ENCODE peak calls at places on chromosomes 3 and 15, in five cellular contexts. One of them, this sample, is unnamed.

GRCh38 chr15:100115711-100116090 is 226.1 kb downstream of the ADAMTS17 start:
- DNase-seq in ovary: no peak
- DNase-seq in sigmoid colon: no peak
- DNase-seq in K562: no peak
- DNase-seq in upper lobe of left lung: no peak
- DNase-seq in this sample: no peak

GRCh38 chr15:39598186-39598850 is 17.4 kb downstream of the THBS1 start:
- DNase-seq in ovary: no peak
- DNase-seq in sigmoid colon: no peak
- DNase-seq in K562: no peak
- DNase-seq in upper lobe of left lung: no peak
- DNase-seq in this sample: no peak

GRCh38 chr3:9749333-9749662 is 454 bp upstream of the OGG1 start:
- DNase-seq in ovary: no peak
- DNase-seq in sigmoid colon: peak; percentile 76
- DNase-seq in K562: no peak
- DNase-seq in upper lobe of left lung: peak; percentile 87
- DNase-seq in this sample: no peak

GRCh38 chr15:90320885-90321278 is 31.2 kb upstream of the ZNF774 start:
- DNase-seq in ovary: no peak
- DNase-seq in sigmoid colon: no peak
- DNase-seq in K562: no peak
- DNase-seq in upper lobe of left lung: no peak
- DNase-seq in this sample: no peak

GRCh38 chr3:38477057-38477820 is 18.9 kb upstream of the EXOG start:
- DNase-seq in ovary: no peak
- DNase-seq in sigmoid colon: no peak
- DNase-seq in K562: no peak
- DNase-seq in upper lobe of left lung: peak; percentile 63
- DNase-seq in this sample: peak; percentile 77

GRCh38 chr3:76561494-76562242 is 478.2 kb upstream of the ROBO2 start:
- DNase-seq in ovary: no peak
- DNase-seq in sigmoid colon: no peak
- DNase-seq in K562: no peak
- DNase-seq in upper lobe of left lung: no peak
- DNase-seq in this sample: no peak

GRCh38 chr15:59002418-59002859 is 15.0 kb downstream of the RNF111 start:
- DNase-seq in ovary: no peak
- DNase-seq in sigmoid colon: no peak
- DNase-seq in K562: no peak
- DNase-seq in upper lobe of left lung: no peak
- DNase-seq in this sample: no peak

GRCh38 chr3:12948891-12949711 is 107.7 kb upstream of the RPL32 start:
- DNase-seq in ovary: no peak
- DNase-seq in sigmoid colon: no peak
- DNase-seq in K562: no peak
- DNase-seq in upper lobe of left lung: no peak
- DNase-seq in this sample: no peak

GRCh38 chr3:138567403-138567802 is 26.7 kb downstream of the CEP70 start:
- DNase-seq in ovary: no peak
- DNase-seq in sigmoid colon: no peak
- DNase-seq in K562: no peak
- DNase-seq in upper lobe of left lung: no peak
- DNase-seq in this sample: no peak

GRCh38 chr3:97961276-97961623 is 11.0 kb downstream of the RIOX2 start:
- DNase-seq in ovary: no peak
- DNase-seq in sigmoid colon: no peak
- DNase-seq in K562: no peak
- DNase-seq in upper lobe of left lung: no peak
- DNase-seq in this sample: no peak

GRCh38 chr15:37262922-37263608 is 162.7 kb upstream of the MEIS2 start:
- DNase-seq in ovary: no peak
- DNase-seq in sigmoid colon: no peak
- DNase-seq in K562: no peak
- DNase-seq in upper lobe of left lung: no peak
- DNase-seq in this sample: no peak

GRCh38 chr3:100982710-100983109 is 10.5 kb downstream of the ABI3BP start:
- DNase-seq in ovary: peak; percentile 66
- DNase-seq in sigmoid colon: peak; percentile 85
- DNase-seq in K562: no peak
- DNase-seq in upper lobe of left lung: no peak
- DNase-seq in this sample: no peak

GRCh38 chr3:192940129-192940528 is 22.5 kb upstream of the MB21D2 start:
- DNase-seq in ovary: no peak
- DNase-seq in sigmoid colon: no peak
- DNase-seq in K562: no peak
- DNase-seq in upper lobe of left lung: no peak
- DNase-seq in this sample: no peak

GRCh38 chr3:165778891-165779290 is 58.3 kb downstream of the BCHE start:
- DNase-seq in ovary: no peak
- DNase-seq in sigmoid colon: no peak
- DNase-seq in K562: no peak
- DNase-seq in upper lobe of left lung: no peak
- DNase-seq in this sample: no peak

GRCh38 chr15:41115088-41115651 is 910 bp downstream of the INO80 start:
- DNase-seq in ovary: no peak
- DNase-seq in sigmoid colon: no peak
- DNase-seq in K562: peak; percentile 22
- DNase-seq in upper lobe of left lung: no peak
- DNase-seq in this sample: no peak

GRCh38 chr15:41121951-41122350 is 5.9 kb upstream of the INO80 start:
- DNase-seq in ovary: no peak
- DNase-seq in sigmoid colon: no peak
- DNase-seq in K562: no peak
- DNase-seq in upper lobe of left lung: no peak
- DNase-seq in this sample: no peak

GRCh38 chr15:41116872-41117242 is 777 bp upstream of the INO80 start:
- DNase-seq in ovary: no peak
- DNase-seq in sigmoid colon: no peak
- DNase-seq in K562: no peak
- DNase-seq in upper lobe of left lung: no peak
- DNase-seq in this sample: no peak

GRCh38 chr15:41115652-41116115 is 396 bp downstream of the INO80 start:
- DNase-seq in ovary: no peak
- DNase-seq in sigmoid colon: no peak
- DNase-seq in K562: peak; percentile 91
- DNase-seq in upper lobe of left lung: peak; percentile 95
- DNase-seq in this sample: no peak

DNA sequence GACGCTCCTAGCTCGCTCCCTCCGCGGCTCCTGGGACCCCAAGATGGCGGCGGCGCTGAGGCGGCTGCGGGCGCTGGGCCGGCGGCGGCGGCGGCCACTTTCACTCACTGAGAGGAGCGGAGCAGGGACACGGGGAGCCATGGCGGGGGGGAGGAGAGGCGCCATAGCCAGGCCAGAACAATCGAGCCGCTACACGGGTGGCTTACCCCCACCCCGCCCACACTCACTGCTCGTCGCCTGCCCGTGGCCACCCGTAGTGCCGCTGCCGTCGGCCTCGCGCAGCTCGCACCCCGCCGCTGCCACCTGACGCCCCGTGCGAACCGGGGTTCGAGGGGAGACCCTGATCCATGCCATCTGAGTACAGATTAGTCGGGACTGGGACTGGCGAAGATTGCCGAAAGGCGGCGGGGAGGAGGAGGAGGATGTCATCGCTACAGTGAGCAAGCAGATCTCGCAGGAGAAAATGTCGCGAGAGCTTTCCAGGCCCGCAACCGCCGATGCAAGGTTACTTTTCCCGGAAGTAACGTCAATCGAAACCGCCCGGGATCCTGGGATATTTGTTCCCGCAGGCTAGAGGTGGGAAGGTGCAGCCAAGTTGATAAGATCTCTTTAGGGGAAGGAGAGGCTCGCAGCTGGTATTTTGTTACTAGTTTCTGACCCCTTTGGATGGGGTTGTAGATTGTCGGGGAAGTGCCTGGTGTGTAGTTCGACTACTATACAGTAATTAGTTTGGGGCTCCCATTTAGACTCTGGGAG is at the start of gene INO80:
- DNase-seq in ovary: peak; percentile 97
- DNase-seq in sigmoid colon: peak; percentile 99
- DNase-seq in K562: peak; percentile 88
- DNase-seq in upper lobe of left lung: no peak
- DNase-seq in this sample: peak; percentile 99
- TF ChIP-seq POLR2A in ovary: peak; percentile 56
- TF ChIP-seq POLR2A in sigmoid colon: peak; percentile 90
- TF ChIP-seq POLR2A in K562: peak; percentile 88
- TF ChIP-seq POLR2A in upper lobe of left lung: peak; percentile 41
- TF ChIP-seq POLR2A in this sample: no peak

GRCh38 chr3:30613135-30613825 is 6.9 kb downstream of the TGFBR2 start:
- DNase-seq in ovary: no peak
- DNase-seq in sigmoid colon: no peak
- DNase-seq in K562: no peak
- DNase-seq in upper lobe of left lung: no peak
- DNase-seq in this sample: no peak

GRCh38 chr3:30612422-30613134 is 6.2 kb downstream of the TGFBR2 start:
- DNase-seq in ovary: no peak
- DNase-seq in sigmoid colon: no peak
- DNase-seq in K562: no peak
- DNase-seq in upper lobe of left lung: no peak
- DNase-seq in this sample: no peak

GRCh38 chr3:30610702-30611410 is 4.5 kb downstream of the TGFBR2 start:
- DNase-seq in ovary: no peak
- DNase-seq in sigmoid colon: no peak
- DNase-seq in K562: no peak
- DNase-seq in upper lobe of left lung: no peak
- DNase-seq in this sample: no peak

GRCh38 chr3:30609930-30610701 is 3.7 kb downstream of the TGFBR2 start:
- DNase-seq in ovary: no peak
- DNase-seq in sigmoid colon: no peak
- DNase-seq in K562: no peak
- DNase-seq in upper lobe of left lung: no peak
- DNase-seq in this sample: no peak

DNA sequence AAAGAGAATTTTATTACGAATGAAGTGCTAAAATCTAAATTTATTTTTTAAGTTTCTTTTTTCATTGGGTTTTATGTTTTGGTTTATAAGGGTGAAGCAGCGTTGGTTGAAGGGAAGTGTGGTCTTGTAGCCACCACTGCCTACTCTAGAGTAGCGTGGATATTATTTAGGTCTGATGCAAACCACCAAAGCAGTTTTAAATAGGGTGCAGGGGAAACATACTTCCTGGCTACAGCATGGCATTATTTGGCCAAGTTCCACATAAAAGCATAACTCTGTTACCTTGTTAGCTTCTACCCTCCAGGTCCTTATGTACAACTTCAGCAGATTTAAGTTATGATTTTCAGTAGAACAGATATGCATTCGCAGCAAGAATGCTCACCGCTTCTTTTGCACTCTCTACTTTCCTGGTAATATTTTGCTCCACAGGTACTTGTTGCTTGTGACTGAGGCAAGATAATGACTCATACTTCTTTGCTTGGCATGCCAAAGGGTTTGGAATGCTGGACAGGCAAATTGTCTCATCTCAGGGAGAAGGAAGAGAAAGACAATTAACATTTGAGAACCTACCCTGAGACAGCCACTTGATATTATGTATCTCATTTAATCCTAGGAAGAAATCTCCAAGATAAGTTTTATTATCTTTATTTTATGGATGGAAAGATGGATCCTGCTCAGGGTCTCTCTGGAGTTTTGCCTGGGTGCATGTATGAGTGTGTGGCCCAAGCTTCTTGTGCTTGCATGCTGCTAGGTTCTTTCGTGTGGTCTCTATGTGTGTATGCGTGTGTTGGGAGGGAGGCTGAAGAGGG is 5.4 kb downstream of the TGFBR2 start:
- DNase-seq in ovary: no peak
- DNase-seq in sigmoid colon: no peak
- DNase-seq in K562: no peak
- DNase-seq in upper lobe of left lung: no peak
- DNase-seq in this sample: no peak
- H3K4me1 ChIP-seq in ovary: peaks cover 2% of the 10 kb centered on the region
- H3K4me1 ChIP-seq in sigmoid colon: peaks cover 79% of the 10 kb centered on the region
- H3K4me1 ChIP-seq in K562: peaks cover 5% of the 10 kb centered on the region
- H3K4me1 ChIP-seq in upper lobe of left lung: peaks cover 65% of the 10 kb centered on the region
- H3K4me1 ChIP-seq in this sample: peaks cover 71% of the 10 kb centered on the region

GRCh38 chr15:67050062-67050461 is 15.3 kb upstream of the SMAD3 start:
- DNase-seq in ovary: no peak
- DNase-seq in sigmoid colon: peak; percentile 35
- DNase-seq in K562: no peak
- DNase-seq in upper lobe of left lung: no peak
- DNase-seq in this sample: no peak

GRCh38 chr15:67048281-67049279 is 16.8 kb upstream of the SMAD3 start:
- DNase-seq in ovary: no peak
- DNase-seq in sigmoid colon: peak; percentile 52
- DNase-seq in K562: no peak
- DNase-seq in upper lobe of left lung: no peak
- DNase-seq in this sample: no peak

GRCh38 chr15:67051088-67051659 is 14.2 kb upstream of the SMAD3 start:
- DNase-seq in ovary: no peak
- DNase-seq in sigmoid colon: no peak
- DNase-seq in K562: no peak
- DNase-seq in upper lobe of left lung: no peak
- DNase-seq in this sample: no peak

GRCh38 chr15:67050522-67051087 is 14.8 kb upstream of the SMAD3 start:
- DNase-seq in ovary: no peak
- DNase-seq in sigmoid colon: peak; percentile 59
- DNase-seq in K562: no peak
- DNase-seq in upper lobe of left lung: no peak
- DNase-seq in this sample: no peak

DNA sequence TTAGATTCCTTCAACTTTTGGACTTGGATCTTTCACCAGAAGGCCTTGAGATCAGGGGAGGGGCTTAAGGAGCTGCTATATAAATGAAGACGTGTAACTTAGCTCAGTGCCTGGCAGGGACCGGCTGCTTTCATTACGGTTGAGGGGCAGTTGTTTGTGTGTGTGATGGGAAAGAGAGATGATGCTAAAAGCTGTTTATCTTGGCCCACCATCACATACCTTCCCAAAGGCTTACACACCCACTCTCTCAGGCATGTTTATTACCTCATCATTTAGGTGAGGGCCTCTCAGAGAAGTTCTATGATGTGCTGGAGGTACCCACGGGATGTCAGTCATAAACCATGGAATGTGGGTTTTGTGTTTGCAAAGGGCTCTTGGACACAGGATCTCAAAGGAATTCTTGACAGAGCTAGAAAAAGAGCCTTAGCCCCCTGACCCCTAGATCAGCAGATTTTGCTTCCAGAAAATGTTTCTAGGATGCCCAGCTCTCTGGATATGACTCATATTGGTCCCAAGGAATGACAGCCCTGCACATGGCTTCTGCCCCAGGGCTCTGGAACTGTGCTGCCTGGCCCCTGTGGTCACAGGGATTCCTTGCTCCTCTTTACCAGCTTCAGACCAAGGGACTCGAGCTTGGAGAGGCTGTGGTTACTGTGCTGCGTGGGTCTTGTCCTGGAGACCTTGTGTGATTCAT is 15.9 kb upstream of the SMAD3 start:
- DNase-seq in ovary: no peak
- DNase-seq in sigmoid colon: peak; percentile 46
- DNase-seq in K562: no peak
- DNase-seq in upper lobe of left lung: no peak
- DNase-seq in this sample: no peak
- TF ChIP-seq EP300 in ovary: no peak
- TF ChIP-seq EP300 in sigmoid colon: no peak
- TF ChIP-seq EP300 in K562: no peak
- TF ChIP-seq EP300 in upper lobe of left lung: no peak
- TF ChIP-seq EP300 in this sample: no peak

GRCh38 chr3:158084661-158085060 is 21.6 kb downstream of the SHOX2 start:
- DNase-seq in ovary: no peak
- DNase-seq in sigmoid colon: no peak
- DNase-seq in K562: no peak
- DNase-seq in upper lobe of left lung: no peak
- DNase-seq in this sample: no peak
- TF ChIP-seq POLR2A in ovary: no peak
- TF ChIP-seq POLR2A in sigmoid colon: no peak
- TF ChIP-seq POLR2A in K562: no peak
- TF ChIP-seq POLR2A in upper lobe of left lung: no peak
- TF ChIP-seq POLR2A in this sample: no peak